ENCODE peak calls at places on chromosomes 2 and 18, in seven cellular contexts. I is A549, L is heart right ventricle, J is sigmoid colon, P is cardiac muscle cell, Z is tibial artery, W is thoracic aorta. F is an unnamed sample.
A peak's percentile ranks its signal among the peaks of the same experiment; 100 is the strongest.

GRCh38 chr2:29557268-29557667 is 364.1 kb downstream of the ALK start:
- DNase-seq in P (no peak), W (no peak), J (no peak), L (no peak), I (no peak), Z (no peak), F (no peak)

GRCh38 chr2:239014458-239014857 is 166.6 kb downstream of the TWIST2 start:
- DNase-seq in J (peak; percentile 50), P (no peak), W (no peak), Z (peak; percentile 13), I (no peak), L (no peak), F (no peak)

GRCh38 chr2:220154243-220154642 is 526.8 kb downstream of the SLC4A3 start:
- DNase-seq in L (no peak), Z (no peak), P (no peak), I (no peak), W (no peak), J (no peak), F (no peak)

GRCh38 chr2:20443276-20443920 is 3.5 kb upstream of the RHOB start:
- DNase-seq in J (peak; percentile 79), I (no peak), P (peak; percentile 60), Z (peak; percentile 60), L (peak; percentile 40), W (no peak), F (no peak)

GRCh38 chr2:203681978-203682377 is 24.5 kb upstream of the CD28 start:
- DNase-seq in J (no peak), I (no peak), W (no peak), L (no peak), P (no peak), Z (peak; percentile 46), F (no peak)

GRCh38 chr2:234607691-234608090 is 110.8 kb upstream of the ARL4C start:
- DNase-seq in Z (no peak), J (no peak), P (no peak), L (no peak), I (no peak), W (no peak), F (no peak)

GRCh38 chr2:170822885-170823799 is 6.5 kb downstream of the GAD1 start:
- DNase-seq in I (no peak), L (no peak), J (no peak), Z (no peak), P (no peak), W (no peak), F (no peak)

GRCh38 chr2:240556553-240557100 is 1.2 kb downstream of the ANKMY1 start:
- DNase-seq in W (no peak), J (no peak), I (peak; percentile 56), P (peak; percentile 40), L (no peak), Z (no peak), F (peak; percentile 72)

GRCh38 chr2:204900910-204901309 is 355.6 kb downstream of the PARD3B start:
- DNase-seq in W (no peak), Z (no peak), P (no peak), L (no peak), I (no peak), J (no peak), F (no peak)

DNA sequence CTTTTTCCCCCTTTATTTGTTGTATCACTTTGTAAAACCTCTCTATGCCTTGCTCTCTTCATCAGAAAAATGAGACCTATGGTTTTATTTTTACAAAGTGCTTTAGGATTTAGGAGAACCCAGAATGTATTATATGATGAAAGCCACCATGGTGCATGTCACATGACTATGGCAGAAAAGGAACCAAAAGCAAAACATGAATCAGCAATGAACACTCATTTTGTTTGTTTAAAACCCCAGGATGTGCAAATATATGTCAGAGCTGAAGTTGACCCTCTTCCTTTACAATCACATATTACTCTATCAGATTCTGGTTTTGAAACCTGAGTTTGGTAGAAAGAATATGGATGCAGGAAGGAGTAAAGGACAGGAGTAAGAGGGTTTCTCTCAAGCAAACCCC is 70.0 kb downstream of the FIGN start:
- DNase-seq in L (no peak), J (no peak), W (no peak), I (peak; percentile 30), P (no peak), Z (no peak), F (no peak)
- H3K4me1 ChIP-seq in L (peaks cover 32% of the 10 kb centered on the region), J (peaks cover 21% of the 10 kb centered on the region), W (peaks cover 52% of the 10 kb centered on the region), I (peaks cover 58% of the 10 kb centered on the region), P (peaks cover 22% of the 10 kb centered on the region), Z (peaks cover 56% of the 10 kb centered on the region), F (no peaks in the 10 kb centered on the region)

GRCh38 chr18:65567372-65567771 is 183.4 kb upstream of the CDH7 start:
- DNase-seq in J (no peak), W (no peak), Z (no peak), L (no peak), I (no peak), P (peak; percentile 38), F (no peak)
- TF ChIP-seq CTCF in J (no peak), W (no peak), Z (no peak), L (no peak), I (no peak), P (no peak), F (no peak)

GRCh38 chr2:26609133-26609532 is 32.0 kb downstream of the CIB4 start:
- DNase-seq in L (no peak), Z (no peak), W (no peak), I (no peak), P (peak; percentile 53), J (no peak), F (no peak)
- H3K4me1 ChIP-seq in L (peaks cover 15% of the 10 kb centered on the region), Z (peaks cover 33% of the 10 kb centered on the region), W (peaks cover 34% of the 10 kb centered on the region), I (peaks cover 27% of the 10 kb centered on the region), P (peaks cover 24% of the 10 kb centered on the region), J (peaks cover 11% of the 10 kb centered on the region), F (peaks cover 24% of the 10 kb centered on the region)

DNA sequence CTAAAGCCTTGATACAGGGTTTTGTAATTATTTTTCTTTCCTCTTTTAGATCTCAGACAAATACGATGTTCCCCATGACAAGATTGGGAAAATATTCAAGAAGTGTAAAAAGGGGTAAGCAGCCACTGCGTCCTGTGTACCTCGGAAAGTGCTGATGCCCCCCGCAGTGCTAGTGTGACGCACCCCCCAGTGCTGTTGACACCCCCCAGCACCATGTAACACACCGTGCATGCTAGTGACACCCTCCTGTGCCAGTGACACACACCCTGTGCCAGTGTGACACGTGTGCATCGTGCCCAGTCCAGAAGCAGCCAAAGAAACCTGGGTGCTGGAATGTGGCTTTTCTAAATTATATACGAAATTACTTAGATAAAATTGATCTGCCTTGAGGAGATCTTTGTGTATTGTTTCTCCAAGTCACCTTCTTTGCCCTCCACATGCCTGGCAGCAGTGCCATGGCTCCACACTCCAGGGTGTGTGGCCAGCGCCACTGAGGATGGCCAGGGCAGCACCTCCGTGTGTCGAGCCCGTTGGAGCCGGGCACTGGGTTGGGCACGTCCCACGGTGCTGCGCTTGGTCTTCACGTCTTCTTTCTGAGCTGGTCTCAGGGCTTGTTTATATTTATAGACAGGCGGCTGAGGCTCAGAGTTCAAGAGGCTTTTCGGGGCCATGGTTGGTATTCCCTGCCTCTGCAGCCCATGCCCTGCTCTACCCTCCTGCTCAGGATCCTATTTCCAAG is 44.3 kb upstream of the KLF11 start:
- DNase-seq in P (no peak), Z (peak; percentile 18), W (no peak), L (no peak), J (peak; percentile 55), I (no peak), F (no peak)
- TF ChIP-seq CTCF in P (no peak), Z (no peak), W (no peak), L (no peak), J (no peak), I (no peak), F (no peak)

GRCh38 chr2:120951701-120952100 is 216.0 kb downstream of the GLI2 start:
- DNase-seq in L (no peak), J (no peak), Z (no peak), P (no peak), I (no peak), W (no peak), F (no peak)

GRCh38 chr2:120948662-120949011 is 213.0 kb downstream of the GLI2 start:
- DNase-seq in Z (no peak), I (no peak), P (no peak), J (no peak), L (no peak), W (no peak), F (no peak)

GRCh38 chr2:120947982-120948661 is 212.5 kb downstream of the GLI2 start:
- DNase-seq in J (no peak), I (no peak), L (no peak), P (no peak), W (no peak), Z (no peak), F (no peak)

GRCh38 chr2:120949027-120949956 is 213.6 kb downstream of the GLI2 start:
- DNase-seq in W (no peak), P (peak; percentile 36), J (no peak), L (no peak), I (peak; percentile 33), Z (no peak), F (no peak)

GRCh38 chr2:120949957-120950590 is 214.4 kb downstream of the GLI2 start:
- DNase-seq in J (no peak), Z (no peak), I (no peak), P (no peak), W (no peak), L (no peak), F (no peak)
- H3K4me1 ChIP-seq in J (no peaks in the 10 kb centered on the region), Z (no peaks in the 10 kb centered on the region), I (peaks cover 69% of the 10 kb centered on the region), P (peaks cover 5% of the 10 kb centered on the region), W (peaks cover 4% of the 10 kb centered on the region), L (no peaks in the 10 kb centered on the region), F (no peaks in the 10 kb centered on the region)

GRCh38 chr2:37189452-37190153 is 1.1 kb upstream of the SULT6B1 start:
- DNase-seq in I (peak; percentile 64), W (no peak), P (no peak), L (no peak), J (no peak), Z (no peak), F (no peak)
- TF ChIP-seq CTCF in I (no peak), W (no peak), P (peak; percentile 14), L (no peak), J (no peak), Z (no peak), F (no peak)

DNA sequence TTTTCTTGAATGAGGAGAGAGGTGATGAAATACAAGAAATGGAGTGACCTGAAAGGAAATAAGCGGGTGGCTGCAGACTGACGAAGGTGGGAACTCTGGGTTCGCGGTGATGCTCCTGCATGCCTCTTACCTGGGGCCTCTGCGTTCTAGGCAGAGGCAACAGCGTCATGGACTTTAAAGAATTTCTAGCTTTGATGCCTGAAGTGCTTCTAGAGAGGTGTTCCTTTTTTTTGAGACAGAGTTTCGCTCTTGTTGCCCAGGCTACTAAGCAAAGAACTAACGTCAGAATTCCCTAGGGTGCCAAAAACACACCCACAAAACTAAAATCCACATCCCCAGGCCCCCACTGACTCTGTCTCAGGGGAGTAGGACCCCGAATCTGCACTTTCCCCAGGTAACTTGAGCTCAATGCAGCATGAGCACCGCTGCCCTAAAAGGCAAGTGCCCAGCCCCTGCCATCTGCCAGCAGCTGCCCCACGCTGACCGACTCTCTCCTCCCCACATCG is 110.5 kb upstream of the ID2 start:
- DNase-seq in Z (no peak), P (no peak), I (no peak), J (no peak), W (no peak), L (no peak), F (no peak)
- H3K4me1 ChIP-seq in Z (peaks cover 15% of the 10 kb centered on the region), P (peaks cover 22% of the 10 kb centered on the region), I (peaks cover 23% of the 10 kb centered on the region), J (no peaks in the 10 kb centered on the region), W (peaks cover 7% of the 10 kb centered on the region), L (peaks cover 5% of the 10 kb centered on the region), F (peaks cover 17% of the 10 kb centered on the region)

DNA sequence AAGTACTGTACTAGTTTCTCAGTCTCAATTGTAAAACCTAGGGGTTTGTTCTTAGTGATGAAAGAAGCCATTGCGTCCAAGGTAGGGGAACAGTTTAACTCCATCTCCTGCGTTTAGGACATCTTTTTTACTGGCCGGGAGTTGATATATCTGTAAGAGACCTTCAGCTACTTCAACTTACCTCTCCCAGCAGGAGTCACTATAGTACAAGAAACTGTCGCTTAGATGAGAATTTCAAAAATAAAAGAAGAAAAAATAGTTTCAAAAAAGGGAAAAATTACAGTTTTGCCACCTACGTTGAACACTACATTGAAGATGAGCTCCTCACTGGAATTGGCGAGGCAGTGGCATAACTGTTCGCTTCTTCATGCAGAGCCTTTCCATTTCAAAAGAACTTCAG is 122.7 kb downstream of the MAP3K20 start:
- DNase-seq in J (no peak), P (no peak), L (no peak), I (no peak), W (no peak), Z (no peak), F (no peak)
- TF ChIP-seq CTCF in J (no peak), P (no peak), L (no peak), I (no peak), W (no peak), Z (no peak), F (no peak)

F was measured in CD8-positive, alpha-beta T cell.